ENCODE peak calls at places on chromosomes 6 and 20, in six cellular contexts. One of them, this sample, is unnamed.
A peak's percentile ranks its signal among the peaks of the same experiment; 100 is the strongest.

GRCh38 chr20:57579331-57579897 is 18.5 kb downstream of the PCK1 start:
- DNase-seq in GM18507: no peak
- DNase-seq in T-cell: no peak
- DNase-seq in activated T-cell treated with anti-CD3 and anti-CD28 coated beads, Interleukin-2, amount 50 U/mL, for 4 hours: no peak
- DNase-seq in NAMALWA: no peak
- DNase-seq in SW480: no peak
- DNase-seq in this sample: no peak

GRCh38 chr6:12813321-12813720 is 96.8 kb downstream of the PHACTR1 start:
- DNase-seq in GM18507: no peak
- DNase-seq in T-cell: no peak
- DNase-seq in activated T-cell treated with anti-CD3 and anti-CD28 coated beads, Interleukin-2, amount 50 U/mL, for 4 hours: no peak
- DNase-seq in NAMALWA: no peak
- DNase-seq in SW480: no peak
- DNase-seq in this sample: no peak

GRCh38 chr20:51650685-51651134 is 108.2 kb upstream of the NFATC2 start:
- DNase-seq in GM18507: no peak
- DNase-seq in T-cell: no peak
- DNase-seq in activated T-cell treated with anti-CD3 and anti-CD28 coated beads, Interleukin-2, amount 50 U/mL, for 4 hours: no peak
- DNase-seq in NAMALWA: peak; percentile 65
- DNase-seq in SW480: peak; percentile 67
- DNase-seq in this sample: no peak

GRCh38 chr6:170291271-170292110 is 613 bp upstream of the DLL1 start:
- DNase-seq in GM18507: no peak
- DNase-seq in T-cell: peak; percentile 29
- DNase-seq in activated T-cell treated with anti-CD3 and anti-CD28 coated beads, Interleukin-2, amount 50 U/mL, for 4 hours: peak; percentile 32
- DNase-seq in NAMALWA: no peak
- DNase-seq in SW480: peak; percentile 62
- DNase-seq in this sample: no peak

GRCh38 chr6:53802582-53802981 is 7.8 kb downstream of the LRRC1 start:
- DNase-seq in GM18507: no peak
- DNase-seq in T-cell: no peak
- DNase-seq in activated T-cell treated with anti-CD3 and anti-CD28 coated beads, Interleukin-2, amount 50 U/mL, for 4 hours: no peak
- DNase-seq in NAMALWA: no peak
- DNase-seq in SW480: no peak
- DNase-seq in this sample: no peak

GRCh38 chr6:26554669-26555504 is 16.7 kb downstream of the HMGN4 start:
- DNase-seq in GM18507: no peak
- DNase-seq in T-cell: peak; percentile 61
- DNase-seq in activated T-cell treated with anti-CD3 and anti-CD28 coated beads, Interleukin-2, amount 50 U/mL, for 4 hours: peak; percentile 48
- DNase-seq in NAMALWA: peak; percentile 91
- DNase-seq in SW480: peak; percentile 28
- DNase-seq in this sample: peak; percentile 32

GRCh38 chr6:151014404-151015150 is 149.1 kb downstream of the MTHFD1L start:
- DNase-seq in GM18507: peak; percentile 11
- DNase-seq in T-cell: peak; percentile 18
- DNase-seq in activated T-cell treated with anti-CD3 and anti-CD28 coated beads, Interleukin-2, amount 50 U/mL, for 4 hours: peak; percentile 48
- DNase-seq in NAMALWA: peak; percentile 74
- DNase-seq in SW480: peak; percentile 66
- DNase-seq in this sample: peak; percentile 40

GRCh38 chr6:124867126-124867525 is 95.1 kb upstream of the RNF217 start:
- DNase-seq in GM18507: no peak
- DNase-seq in T-cell: no peak
- DNase-seq in activated T-cell treated with anti-CD3 and anti-CD28 coated beads, Interleukin-2, amount 50 U/mL, for 4 hours: no peak
- DNase-seq in NAMALWA: no peak
- DNase-seq in SW480: no peak
- DNase-seq in this sample: no peak

GRCh38 chr6:156021746-156022396 is 566.2 kb upstream of the NOX3 start:
- DNase-seq in GM18507: no peak
- DNase-seq in T-cell: no peak
- DNase-seq in activated T-cell treated with anti-CD3 and anti-CD28 coated beads, Interleukin-2, amount 50 U/mL, for 4 hours: no peak
- DNase-seq in NAMALWA: no peak
- DNase-seq in SW480: no peak
- DNase-seq in this sample: no peak

GRCh38 chr6:166167801-166168615 is at the start of gene TBXT:
- DNase-seq in GM18507: no peak
- DNase-seq in T-cell: no peak
- DNase-seq in activated T-cell treated with anti-CD3 and anti-CD28 coated beads, Interleukin-2, amount 50 U/mL, for 4 hours: no peak
- DNase-seq in NAMALWA: no peak
- DNase-seq in SW480: peak; percentile 39
- DNase-seq in this sample: no peak

GRCh38 chr6:28632326-28632851 is 106.7 kb downstream of the GPX5 start:
- DNase-seq in GM18507: no peak
- DNase-seq in T-cell: no peak
- DNase-seq in activated T-cell treated with anti-CD3 and anti-CD28 coated beads, Interleukin-2, amount 50 U/mL, for 4 hours: no peak
- DNase-seq in NAMALWA: no peak
- DNase-seq in SW480: no peak
- DNase-seq in this sample: no peak

GRCh38 chr6:2434116-2434515 is 188.7 kb upstream of the GMDS start:
- DNase-seq in GM18507: no peak
- DNase-seq in T-cell: no peak
- DNase-seq in activated T-cell treated with anti-CD3 and anti-CD28 coated beads, Interleukin-2, amount 50 U/mL, for 4 hours: no peak
- DNase-seq in NAMALWA: no peak
- DNase-seq in SW480: no peak
- DNase-seq in this sample: no peak

GRCh38 chr20:64044484-64045247 is 4.8 kb downstream of the SOX18 start:
- DNase-seq in GM18507: no peak
- DNase-seq in T-cell: no peak
- DNase-seq in activated T-cell treated with anti-CD3 and anti-CD28 coated beads, Interleukin-2, amount 50 U/mL, for 4 hours: no peak
- DNase-seq in NAMALWA: no peak
- DNase-seq in SW480: peak; percentile 54
- DNase-seq in this sample: no peak

GRCh38 chr6:169885831-169886230 is 134.4 kb downstream of the ERMARD start:
- DNase-seq in GM18507: no peak
- DNase-seq in T-cell: no peak
- DNase-seq in activated T-cell treated with anti-CD3 and anti-CD28 coated beads, Interleukin-2, amount 50 U/mL, for 4 hours: no peak
- DNase-seq in NAMALWA: no peak
- DNase-seq in SW480: no peak
- DNase-seq in this sample: no peak

GRCh38 chr6:152746172-152746553 is 4.4 kb upstream of the VIP start:
- DNase-seq in GM18507: no peak
- DNase-seq in T-cell: no peak
- DNase-seq in activated T-cell treated with anti-CD3 and anti-CD28 coated beads, Interleukin-2, amount 50 U/mL, for 4 hours: no peak
- DNase-seq in NAMALWA: no peak
- DNase-seq in SW480: peak; percentile 69
- DNase-seq in this sample: no peak

GRCh38 chr20:48648482-48649051 is 179.2 kb downstream of the PREX1 start:
- DNase-seq in GM18507: no peak
- DNase-seq in T-cell: no peak
- DNase-seq in activated T-cell treated with anti-CD3 and anti-CD28 coated beads, Interleukin-2, amount 50 U/mL, for 4 hours: no peak
- DNase-seq in NAMALWA: no peak
- DNase-seq in SW480: no peak
- DNase-seq in this sample: no peak

GRCh38 chr6:134468633-134469032 is 150.7 kb upstream of the SGK1 start:
- DNase-seq in GM18507: no peak
- DNase-seq in T-cell: no peak
- DNase-seq in activated T-cell treated with anti-CD3 and anti-CD28 coated beads, Interleukin-2, amount 50 U/mL, for 4 hours: no peak
- DNase-seq in NAMALWA: no peak
- DNase-seq in SW480: no peak
- DNase-seq in this sample: no peak

GRCh38 chr20:50580016-50580747 is 70.0 kb downstream of the PTPN1 start:
- DNase-seq in GM18507: peak; percentile 43
- DNase-seq in T-cell: peak; percentile 10
- DNase-seq in activated T-cell treated with anti-CD3 and anti-CD28 coated beads, Interleukin-2, amount 50 U/mL, for 4 hours: peak; percentile 49
- DNase-seq in NAMALWA: peak; percentile 67
- DNase-seq in SW480: peak; percentile 52
- DNase-seq in this sample: peak; percentile 45

GRCh38 chr20:47501483-47502270 is at the start of gene NCOA3:
- DNase-seq in GM18507: peak; percentile 79
- DNase-seq in T-cell: peak; percentile 84
- DNase-seq in activated T-cell treated with anti-CD3 and anti-CD28 coated beads, Interleukin-2, amount 50 U/mL, for 4 hours: peak; percentile 91
- DNase-seq in NAMALWA: peak; percentile 95
- DNase-seq in SW480: peak; percentile 98
- DNase-seq in this sample: peak; percentile 81

GRCh38 chr6:169800668-169801395 is 49.4 kb downstream of the ERMARD start:
- DNase-seq in GM18507: no peak
- DNase-seq in T-cell: no peak
- DNase-seq in activated T-cell treated with anti-CD3 and anti-CD28 coated beads, Interleukin-2, amount 50 U/mL, for 4 hours: no peak
- DNase-seq in NAMALWA: no peak
- DNase-seq in SW480: peak; percentile 35
- DNase-seq in this sample: no peak

GRCh38 chr20:19915111-19915798 is 101.9 kb upstream of the NAA20 start:
- DNase-seq in GM18507: no peak
- DNase-seq in T-cell: no peak
- DNase-seq in activated T-cell treated with anti-CD3 and anti-CD28 coated beads, Interleukin-2, amount 50 U/mL, for 4 hours: no peak
- DNase-seq in NAMALWA: no peak
- DNase-seq in SW480: no peak
- DNase-seq in this sample: no peak

GRCh38 chr6:163793584-163793983 is 379.1 kb downstream of the QKI start:
- DNase-seq in GM18507: no peak
- DNase-seq in T-cell: no peak
- DNase-seq in activated T-cell treated with anti-CD3 and anti-CD28 coated beads, Interleukin-2, amount 50 U/mL, for 4 hours: no peak
- DNase-seq in NAMALWA: no peak
- DNase-seq in SW480: peak; percentile 25
- DNase-seq in this sample: no peak

GRCh38 chr6:93581371-93581770 is 162.0 kb upstream of the EPHA7 start:
- DNase-seq in GM18507: no peak
- DNase-seq in T-cell: no peak
- DNase-seq in activated T-cell treated with anti-CD3 and anti-CD28 coated beads, Interleukin-2, amount 50 U/mL, for 4 hours: no peak
- DNase-seq in NAMALWA: no peak
- DNase-seq in SW480: no peak
- DNase-seq in this sample: no peak

GRCh38 chr20:58571341-58571941 is 56.2 kb upstream of the APCDD1L start:
- DNase-seq in GM18507: no peak
- DNase-seq in T-cell: no peak
- DNase-seq in activated T-cell treated with anti-CD3 and anti-CD28 coated beads, Interleukin-2, amount 50 U/mL, for 4 hours: no peak
- DNase-seq in NAMALWA: no peak
- DNase-seq in SW480: no peak
- DNase-seq in this sample: no peak

GRCh38 chr6:29510202-29510601 is 22.4 kb upstream of the MAS1L start:
- DNase-seq in GM18507: no peak
- DNase-seq in T-cell: no peak
- DNase-seq in activated T-cell treated with anti-CD3 and anti-CD28 coated beads, Interleukin-2, amount 50 U/mL, for 4 hours: no peak
- DNase-seq in NAMALWA: peak; percentile 45
- DNase-seq in SW480: no peak
- DNase-seq in this sample: no peak

GRCh38 chr6:169587992-169588391 is 113.8 kb downstream of the WDR27 start:
- DNase-seq in GM18507: no peak
- DNase-seq in T-cell: no peak
- DNase-seq in activated T-cell treated with anti-CD3 and anti-CD28 coated beads, Interleukin-2, amount 50 U/mL, for 4 hours: no peak
- DNase-seq in NAMALWA: no peak
- DNase-seq in SW480: no peak
- DNase-seq in this sample: no peak

GRCh38 chr6:157667211-157668033 is 155.6 kb upstream of the SNX9 start:
- DNase-seq in GM18507: peak; percentile 58
- DNase-seq in T-cell: peak; percentile 20
- DNase-seq in activated T-cell treated with anti-CD3 and anti-CD28 coated beads, Interleukin-2, amount 50 U/mL, for 4 hours: peak; percentile 54
- DNase-seq in NAMALWA: peak; percentile 84
- DNase-seq in SW480: peak; percentile 50
- DNase-seq in this sample: peak; percentile 38

GRCh38 chr20:3686867-3687321 is 5.1 kb upstream of the ADAM33 start:
- DNase-seq in GM18507: no peak
- DNase-seq in T-cell: no peak
- DNase-seq in activated T-cell treated with anti-CD3 and anti-CD28 coated beads, Interleukin-2, amount 50 U/mL, for 4 hours: no peak
- DNase-seq in NAMALWA: no peak
- DNase-seq in SW480: no peak
- DNase-seq in this sample: no peak

GRCh38 chr6:13212096-13212495 is 116.2 kb downstream of the TBC1D7 start:
- DNase-seq in GM18507: no peak
- DNase-seq in T-cell: no peak
- DNase-seq in activated T-cell treated with anti-CD3 and anti-CD28 coated beads, Interleukin-2, amount 50 U/mL, for 4 hours: no peak
- DNase-seq in NAMALWA: no peak
- DNase-seq in SW480: no peak
- DNase-seq in this sample: no peak

GRCh38 chr20:63342561-63343459 is 18.3 kb downstream of the CHRNA4 start:
- DNase-seq in GM18507: no peak
- DNase-seq in T-cell: no peak
- DNase-seq in activated T-cell treated with anti-CD3 and anti-CD28 coated beads, Interleukin-2, amount 50 U/mL, for 4 hours: no peak
- DNase-seq in NAMALWA: no peak
- DNase-seq in SW480: no peak
- DNase-seq in this sample: no peak

GRCh38 chr6:56719310-56719709 is 76.6 kb upstream of the DST start:
- DNase-seq in GM18507: no peak
- DNase-seq in T-cell: no peak
- DNase-seq in activated T-cell treated with anti-CD3 and anti-CD28 coated beads, Interleukin-2, amount 50 U/mL, for 4 hours: no peak
- DNase-seq in NAMALWA: no peak
- DNase-seq in SW480: no peak
- DNase-seq in this sample: no peak

GRCh38 chr6:133724726-133725125 is 164.2 kb upstream of the TCF21 start:
- DNase-seq in GM18507: no peak
- DNase-seq in T-cell: no peak
- DNase-seq in activated T-cell treated with anti-CD3 and anti-CD28 coated beads, Interleukin-2, amount 50 U/mL, for 4 hours: no peak
- DNase-seq in NAMALWA: no peak
- DNase-seq in SW480: no peak
- DNase-seq in this sample: no peak

GRCh38 chr6:57262491-57262890 is 40.4 kb upstream of the RAB23 start:
- DNase-seq in GM18507: no peak
- DNase-seq in T-cell: no peak
- DNase-seq in activated T-cell treated with anti-CD3 and anti-CD28 coated beads, Interleukin-2, amount 50 U/mL, for 4 hours: no peak
- DNase-seq in NAMALWA: no peak
- DNase-seq in SW480: no peak
- DNase-seq in this sample: no peak

GRCh38 chr6:130923350-130923749 is 96.1 kb downstream of the SMLR1 start:
- DNase-seq in GM18507: no peak
- DNase-seq in T-cell: no peak
- DNase-seq in activated T-cell treated with anti-CD3 and anti-CD28 coated beads, Interleukin-2, amount 50 U/mL, for 4 hours: no peak
- DNase-seq in NAMALWA: no peak
- DNase-seq in SW480: no peak
- DNase-seq in this sample: no peak

GRCh38 chr6:115750946-115751345 is 309.7 kb downstream of the FRK start:
- DNase-seq in GM18507: no peak
- DNase-seq in T-cell: no peak
- DNase-seq in activated T-cell treated with anti-CD3 and anti-CD28 coated beads, Interleukin-2, amount 50 U/mL, for 4 hours: no peak
- DNase-seq in NAMALWA: no peak
- DNase-seq in SW480: no peak
- DNase-seq in this sample: no peak

GRCh38 chr20:20395856-20396600 is 28.1 kb downstream of the INSM1 start:
- DNase-seq in GM18507: no peak
- DNase-seq in T-cell: no peak
- DNase-seq in activated T-cell treated with anti-CD3 and anti-CD28 coated beads, Interleukin-2, amount 50 U/mL, for 4 hours: no peak
- DNase-seq in NAMALWA: no peak
- DNase-seq in SW480: no peak
- DNase-seq in this sample: no peak

GRCh38 chr20:54335299-54335698 is 127.4 kb downstream of the PFDN4 start:
- DNase-seq in GM18507: no peak
- DNase-seq in T-cell: no peak
- DNase-seq in activated T-cell treated with anti-CD3 and anti-CD28 coated beads, Interleukin-2, amount 50 U/mL, for 4 hours: no peak
- DNase-seq in NAMALWA: no peak
- DNase-seq in SW480: no peak
- DNase-seq in this sample: no peak

GRCh38 chr20:41499064-41499463 is 119.1 kb downstream of the CHD6 start:
- DNase-seq in GM18507: no peak
- DNase-seq in T-cell: no peak
- DNase-seq in activated T-cell treated with anti-CD3 and anti-CD28 coated beads, Interleukin-2, amount 50 U/mL, for 4 hours: no peak
- DNase-seq in NAMALWA: no peak
- DNase-seq in SW480: no peak
- DNase-seq in this sample: no peak

GRCh38 chr6:51260003-51260402 is 441.3 kb downstream of the TFAP2B start:
- DNase-seq in GM18507: no peak
- DNase-seq in T-cell: no peak
- DNase-seq in activated T-cell treated with anti-CD3 and anti-CD28 coated beads, Interleukin-2, amount 50 U/mL, for 4 hours: no peak
- DNase-seq in NAMALWA: no peak
- DNase-seq in SW480: no peak
- DNase-seq in this sample: no peak